ENCODE peak calls at places on chromosome 20, in five cellular contexts. U is HepG2, D is GM12878, N is K562, H is HCT116. P is an unnamed sample.
A peak's percentile ranks its signal among the peaks of the same experiment; 100 is the strongest.

GRCh38 chr20:33499347-33499746 is 9.5 kb downstream of the CBFA2T2 start:
- DNase-seq in D (peak; percentile 9), H (no peak), U (no peak), N (no peak), P (no peak)

GRCh38 chr20:45378191-45378590 is at the start of gene TP53TG5:
- DNase-seq in H (no peak), D (no peak), U (no peak), N (no peak), P (no peak)

GRCh38 chr20:10586296-10586695 is 87.5 kb downstream of the JAG1 start:
- DNase-seq in U (no peak), N (no peak), H (no peak), D (no peak), P (no peak)

GRCh38 chr20:44914924-44915323 is 5.1 kb downstream of the PABPC1L start:
- DNase-seq in D (no peak), H (no peak), U (no peak), N (no peak), P (no peak)

GRCh38 chr20:60254901-60255411 is 296.7 kb downstream of the CDH26 start:
- DNase-seq in D (no peak), U (no peak), H (no peak), N (no peak), P (no peak)

GRCh38 chr20:64196831-64197418 is 32.7 kb downstream of the MYT1 start:
- DNase-seq in D (no peak), U (no peak), N (no peak), H (no peak), P (no peak)

GRCh38 chr20:24998631-24999445 is 6.3 kb upstream of the APMAP start:
- DNase-seq in D (no peak), H (no peak), U (no peak), N (no peak), P (no peak)

GRCh38 chr20:41398408-41398807 is 31.8 kb upstream of the EMILIN3 start:
- DNase-seq in H (no peak), D (no peak), N (no peak), U (no peak), P (no peak)

GRCh38 chr20:1822564-1823420 is 72.4 kb upstream of the SIRPA start:
- DNase-seq in U (peak; percentile 39), D (no peak), H (no peak), N (no peak), P (no peak)

GRCh38 chr20:33099842-33100538 is 20.5 kb downstream of the BPIFB4 start:
- DNase-seq in D (no peak), U (no peak), N (no peak), H (no peak), P (no peak)

GRCh38 chr20:10794765-10795164 is 121.0 kb upstream of the JAG1 start:
- DNase-seq in N (no peak), D (no peak), U (no peak), H (no peak), P (no peak)

GRCh38 chr20:37524859-37525708 is 2.6 kb downstream of the BLCAP start:
- DNase-seq in N (no peak), D (no peak), U (no peak), H (no peak), P (no peak)

GRCh38 chr20:51310216-51310615 is 232.3 kb downstream of the NFATC2 start:
- DNase-seq in N (no peak), D (no peak), U (no peak), H (no peak), P (no peak)

GRCh38 chr20:40275738-40276137 is 413.3 kb downstream of the MAFB start:
- DNase-seq in U (no peak), N (no peak), D (no peak), H (no peak), P (no peak)

GRCh38 chr20:3010985-3011723 is 32.3 kb upstream of the GNRH2 start:
- DNase-seq in N (no peak), H (no peak), U (no peak), D (no peak), P (no peak)

GRCh38 chr20:57774951-57775350 is 65.1 kb upstream of the PMEPA1 start:
- DNase-seq in H (no peak), D (no peak), N (no peak), U (no peak), P (no peak)

GRCh38 chr20:57773059-57773815 is 63.4 kb upstream of the PMEPA1 start:
- DNase-seq in N (no peak), U (no peak), D (no peak), H (no peak), P (no peak)

GRCh38 chr20:57770852-57771746 is 61.3 kb upstream of the PMEPA1 start:
- DNase-seq in N (no peak), D (no peak), U (no peak), H (no peak), P (no peak)

GRCh38 chr20:57774111-57774880 is 64.5 kb upstream of the PMEPA1 start:
- DNase-seq in U (no peak), N (no peak), D (no peak), H (no peak), P (no peak)

DNA sequence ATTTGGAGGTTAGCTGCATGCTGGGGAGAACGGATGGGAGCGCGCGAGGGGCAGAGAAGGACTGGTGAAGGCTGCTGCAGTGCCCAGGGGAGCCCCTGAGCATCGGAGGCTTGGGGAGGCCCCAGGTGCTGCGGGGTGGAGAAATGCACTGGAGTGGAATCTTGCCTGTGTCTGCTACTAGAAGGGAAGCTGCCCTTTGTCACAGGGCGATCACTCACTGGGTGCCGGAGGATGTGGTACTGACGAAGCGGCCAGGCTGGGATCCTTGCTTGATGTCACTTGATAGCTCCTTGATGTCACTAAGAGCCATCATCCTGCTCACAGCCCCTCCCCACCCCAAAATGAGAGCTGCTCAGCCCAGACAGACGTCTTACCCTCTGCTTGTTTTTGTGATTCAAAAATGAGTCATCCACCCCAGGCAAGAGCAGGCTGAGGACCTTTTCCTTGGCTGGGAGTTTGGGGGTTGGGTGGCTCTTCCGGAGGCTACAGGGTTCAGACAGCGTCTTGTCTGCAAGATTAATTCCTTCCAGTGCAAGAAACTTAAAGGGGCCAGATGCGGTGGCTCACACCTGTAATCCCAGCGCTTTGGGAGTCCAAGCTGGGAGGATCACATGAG is 62.6 kb upstream of the PMEPA1 start:
- DNase-seq in U (no peak), N (peak; percentile 24), D (no peak), H (no peak), P (peak; percentile 47)
- TF ChIP-seq REST in U (no peak), N (no peak), D (no peak), H (no peak), P (no peak)

GRCh38 chr20:22771706-22772105 is 187.3 kb upstream of the FOXA2 start:
- DNase-seq in U (no peak), N (no peak), D (no peak), H (no peak), P (no peak)

GRCh38 chr20:22776369-22776768 is 192.0 kb upstream of the FOXA2 start:
- DNase-seq in N (no peak), H (no peak), D (no peak), U (no peak), P (no peak)

GRCh38 chr20:22773326-22773725 is 189.0 kb upstream of the FOXA2 start:
- DNase-seq in U (no peak), N (no peak), H (no peak), D (no peak), P (no peak)

GRCh38 chr20:22775256-22775655 is 190.9 kb upstream of the FOXA2 start:
- DNase-seq in U (no peak), D (no peak), N (no peak), H (no peak), P (no peak)

GRCh38 chr20:22775671-22776139 is 191.3 kb upstream of the FOXA2 start:
- DNase-seq in D (no peak), N (no peak), U (peak; percentile 38), H (peak; percentile 21), P (no peak)
- H3K27ac ChIP-seq in D (no peak overlapping the region), N (no peak overlapping the region), U (no peak overlapping the region), H (no peak overlapping the region), P (no peak overlapping the region)

GRCh38 chr20:50101281-50101680 is 11.7 kb downstream of the UBE2V1 start:
- DNase-seq in D (no peak), N (no peak), U (no peak), H (no peak), P (no peak)
- TF ChIP-seq EZH2 in D (no peak), N (no peak), U (no peak), H (no peak), P (no peak)

DNA sequence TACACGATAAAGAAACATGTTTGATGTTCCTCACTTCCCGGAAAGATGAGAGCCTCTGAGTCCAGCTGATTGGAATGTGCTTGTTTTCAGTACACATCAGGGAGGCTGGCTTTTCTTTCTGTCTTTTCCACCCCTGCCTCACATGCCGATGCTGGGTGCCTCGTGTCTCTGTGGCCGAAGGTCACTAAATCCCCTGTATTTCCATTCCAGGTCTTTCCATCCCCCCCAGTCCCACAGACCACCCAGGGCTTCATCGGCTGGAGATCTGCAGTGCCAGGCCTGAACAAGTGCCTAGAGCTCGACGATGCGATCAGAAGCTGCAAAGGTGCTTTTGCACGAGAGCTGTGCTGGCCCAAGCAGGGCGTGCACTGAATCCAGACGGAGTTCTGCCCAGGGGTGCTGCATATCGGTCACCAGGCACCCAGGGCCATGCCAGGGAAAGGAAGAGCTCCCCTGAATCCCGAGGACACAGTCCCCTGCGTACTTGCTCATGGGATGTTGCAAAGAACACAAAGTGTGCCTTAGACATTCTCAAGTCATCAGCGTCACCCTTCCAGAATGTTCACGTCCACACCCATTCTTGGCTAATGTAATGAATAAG is 67.9 kb downstream of the ANKRD60 start:
- DNase-seq in U (no peak), D (no peak), H (no peak), N (no peak), P (no peak)
- TF ChIP-seq REST in U (no peak), D (no peak), H (no peak), N (no peak), P (no peak)

GRCh38 chr20:20207872-20208271 is 155.5 kb downstream of the CFAP61 start:
- DNase-seq in D (peak; percentile 21), N (no peak), H (no peak), U (no peak), P (no peak)
- H3K27ac ChIP-seq in D (no peak overlapping the region), N (no peak overlapping the region), H (no peak overlapping the region), U (no peak overlapping the region), P (no peak overlapping the region)

DNA sequence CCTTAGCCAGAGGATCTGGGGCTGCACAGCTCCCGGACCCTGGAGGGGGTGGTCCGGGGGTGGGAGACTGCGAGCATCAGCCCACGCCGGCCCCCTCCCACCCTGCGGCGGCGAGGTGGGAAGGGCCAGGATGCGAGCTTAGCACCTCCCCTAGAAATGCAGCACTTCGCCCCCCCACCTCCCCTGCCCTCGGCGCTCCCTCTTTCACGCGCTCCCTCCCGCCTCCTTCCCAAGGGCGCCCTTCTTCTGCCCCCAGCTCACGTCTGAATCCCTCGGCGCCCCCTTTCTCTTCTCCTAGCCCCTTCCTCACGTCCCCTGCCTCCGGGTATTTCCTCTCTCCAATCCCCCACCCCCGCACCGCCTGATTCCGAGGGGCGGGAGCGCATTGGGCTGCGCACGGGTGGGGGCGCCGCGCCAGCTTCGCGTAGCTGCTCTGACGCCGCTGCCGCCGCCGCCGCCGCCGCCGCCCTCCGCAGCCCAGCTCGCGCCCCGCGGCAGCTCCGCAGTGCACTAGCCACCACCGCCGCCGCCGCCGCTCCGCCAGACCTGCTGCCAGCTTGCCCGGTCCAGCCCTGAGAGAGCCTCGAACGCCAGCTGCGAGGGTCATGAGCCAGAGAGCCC is at the start of gene SLC32A1:
- DNase-seq in U (no peak), H (no peak), N (no peak), D (no peak), P (peak; percentile 80)
- TF ChIP-seq EZH2 in U (no peak), H (no peak), N (no peak), D (no peak), P (no peak)

DNA sequence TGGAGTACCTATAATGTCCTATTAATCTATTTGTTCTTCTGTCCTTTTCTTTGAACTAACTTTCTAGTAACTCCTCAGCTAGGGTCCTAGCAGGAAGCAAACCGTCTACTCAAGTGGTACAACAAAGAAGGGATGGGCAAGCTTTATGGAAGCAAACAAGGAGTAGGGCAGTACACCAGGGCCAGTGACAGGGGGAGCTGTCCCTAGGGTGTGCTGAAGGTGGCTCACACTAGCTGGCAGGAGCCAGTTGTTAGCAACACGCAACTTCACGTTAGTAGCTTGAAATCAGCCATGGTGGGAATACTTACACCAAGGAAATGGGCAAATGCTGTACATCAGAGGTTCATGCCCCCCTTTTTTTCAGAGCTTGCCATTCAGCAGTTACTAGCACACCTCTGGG is 74.0 kb upstream of the EYA2 start:
- DNase-seq in D (no peak), U (peak; percentile 31), H (no peak), N (no peak), P (no peak)
- TF ChIP-seq REST in D (no peak), U (no peak), H (no peak), N (no peak), P (no peak)